ENCODE peak calls at places on chromosome 7, in five cellular contexts. One of them, this sample, is unnamed.

GRCh38 chr7:4951903-4952636 is 6.9 kb downstream of the MMD2 start:
- DNase-seq in stimulated activated CD4-positive, alpha-beta T cell treated with anti-CD3 and anti-CD28 coated beads, Interleukin-15, amount 100 ng/mL, for 1 hour: no peak
- DNase-seq in Caco-2: no peak
- DNase-seq in mesendoderm: peak
- DNase-seq in stimulated activated CD8-positive, alpha-beta memory T cell treated with anti-CD3 and anti-CD28 coated beads, Interleukin-2, amount 100 ng/mL, for 48 hours: no peak
- DNase-seq in this sample: no peak

GRCh38 chr7:265192-265997 is 24.6 kb upstream of the FOXL3 start:
- DNase-seq in stimulated activated CD8-positive, alpha-beta memory T cell treated with anti-CD3 and anti-CD28 coated beads, Interleukin-2, amount 100 ng/mL, for 48 hours: no peak
- DNase-seq in Caco-2: no peak
- DNase-seq in stimulated activated CD4-positive, alpha-beta T cell treated with anti-CD3 and anti-CD28 coated beads, Interleukin-15, amount 100 ng/mL, for 1 hour: no peak
- DNase-seq in mesendoderm: no peak
- DNase-seq in this sample: no peak

GRCh38 chr7:81366546-81366945 is 403.3 kb downstream of the HGF start:
- DNase-seq in Caco-2: no peak
- DNase-seq in stimulated activated CD4-positive, alpha-beta T cell treated with anti-CD3 and anti-CD28 coated beads, Interleukin-15, amount 100 ng/mL, for 1 hour: no peak
- DNase-seq in mesendoderm: no peak
- DNase-seq in stimulated activated CD8-positive, alpha-beta memory T cell treated with anti-CD3 and anti-CD28 coated beads, Interleukin-2, amount 100 ng/mL, for 48 hours: no peak
- DNase-seq in this sample: no peak

GRCh38 chr7:125857606-125858005 is 928.0 kb upstream of the POT1 start:
- DNase-seq in stimulated activated CD4-positive, alpha-beta T cell treated with anti-CD3 and anti-CD28 coated beads, Interleukin-15, amount 100 ng/mL, for 1 hour: no peak
- DNase-seq in Caco-2: no peak
- DNase-seq in stimulated activated CD8-positive, alpha-beta memory T cell treated with anti-CD3 and anti-CD28 coated beads, Interleukin-2, amount 100 ng/mL, for 48 hours: no peak
- DNase-seq in mesendoderm: no peak
- DNase-seq in this sample: no peak

GRCh38 chr7:47100815-47101435 is 481.0 kb downstream of the TNS3 start:
- DNase-seq in Caco-2: no peak
- DNase-seq in stimulated activated CD4-positive, alpha-beta T cell treated with anti-CD3 and anti-CD28 coated beads, Interleukin-15, amount 100 ng/mL, for 1 hour: no peak
- DNase-seq in stimulated activated CD8-positive, alpha-beta memory T cell treated with anti-CD3 and anti-CD28 coated beads, Interleukin-2, amount 100 ng/mL, for 48 hours: no peak
- DNase-seq in mesendoderm: peak
- DNase-seq in this sample: no peak

GRCh38 chr7:55441668-55442305 is 76.7 kb downstream of the LANCL2 start:
- DNase-seq in stimulated activated CD8-positive, alpha-beta memory T cell treated with anti-CD3 and anti-CD28 coated beads, Interleukin-2, amount 100 ng/mL, for 48 hours: no peak
- DNase-seq in mesendoderm: no peak
- DNase-seq in Caco-2: no peak
- DNase-seq in stimulated activated CD4-positive, alpha-beta T cell treated with anti-CD3 and anti-CD28 coated beads, Interleukin-15, amount 100 ng/mL, for 1 hour: no peak
- DNase-seq in this sample: no peak

GRCh38 chr7:143042159-143042820 is 9.9 kb upstream of the OR6V1 start:
- DNase-seq in stimulated activated CD4-positive, alpha-beta T cell treated with anti-CD3 and anti-CD28 coated beads, Interleukin-15, amount 100 ng/mL, for 1 hour: no peak
- DNase-seq in stimulated activated CD8-positive, alpha-beta memory T cell treated with anti-CD3 and anti-CD28 coated beads, Interleukin-2, amount 100 ng/mL, for 48 hours: no peak
- DNase-seq in Caco-2: no peak
- DNase-seq in mesendoderm: peak
- DNase-seq in this sample: no peak

GRCh38 chr7:19377611-19378339 is 232.6 kb upstream of the FERD3L start:
- DNase-seq in Caco-2: no peak
- DNase-seq in stimulated activated CD8-positive, alpha-beta memory T cell treated with anti-CD3 and anti-CD28 coated beads, Interleukin-2, amount 100 ng/mL, for 48 hours: no peak
- DNase-seq in stimulated activated CD4-positive, alpha-beta T cell treated with anti-CD3 and anti-CD28 coated beads, Interleukin-15, amount 100 ng/mL, for 1 hour: no peak
- DNase-seq in mesendoderm: no peak
- DNase-seq in this sample: no peak

GRCh38 chr7:50652400-50653115 is 87.4 kb upstream of the DDC start:
- DNase-seq in stimulated activated CD4-positive, alpha-beta T cell treated with anti-CD3 and anti-CD28 coated beads, Interleukin-15, amount 100 ng/mL, for 1 hour: no peak
- DNase-seq in stimulated activated CD8-positive, alpha-beta memory T cell treated with anti-CD3 and anti-CD28 coated beads, Interleukin-2, amount 100 ng/mL, for 48 hours: no peak
- DNase-seq in mesendoderm: no peak
- DNase-seq in Caco-2: no peak
- DNase-seq in this sample: no peak

GRCh38 chr7:27168265-27168947 is 3.1 kb upstream of the HOXA9 start:
- DNase-seq in Caco-2: no peak
- DNase-seq in stimulated activated CD4-positive, alpha-beta T cell treated with anti-CD3 and anti-CD28 coated beads, Interleukin-15, amount 100 ng/mL, for 1 hour: no peak
- DNase-seq in mesendoderm: peak
- DNase-seq in stimulated activated CD8-positive, alpha-beta memory T cell treated with anti-CD3 and anti-CD28 coated beads, Interleukin-2, amount 100 ng/mL, for 48 hours: no peak
- DNase-seq in this sample: no peak

GRCh38 chr7:23967949-23968599 is 258.1 kb downstream of the STK31 start:
- DNase-seq in stimulated activated CD4-positive, alpha-beta T cell treated with anti-CD3 and anti-CD28 coated beads, Interleukin-15, amount 100 ng/mL, for 1 hour: no peak
- DNase-seq in mesendoderm: peak
- DNase-seq in Caco-2: no peak
- DNase-seq in stimulated activated CD8-positive, alpha-beta memory T cell treated with anti-CD3 and anti-CD28 coated beads, Interleukin-2, amount 100 ng/mL, for 48 hours: no peak
- DNase-seq in this sample: no peak

GRCh38 chr7:69932034-69932628 is 333.9 kb downstream of the AUTS2 start:
- DNase-seq in Caco-2: no peak
- DNase-seq in stimulated activated CD8-positive, alpha-beta memory T cell treated with anti-CD3 and anti-CD28 coated beads, Interleukin-2, amount 100 ng/mL, for 48 hours: no peak
- DNase-seq in stimulated activated CD4-positive, alpha-beta T cell treated with anti-CD3 and anti-CD28 coated beads, Interleukin-15, amount 100 ng/mL, for 1 hour: no peak
- DNase-seq in mesendoderm: peak
- DNase-seq in this sample: no peak

GRCh38 chr7:139777304-139777890 is 401 bp downstream of the HIPK2 start:
- DNase-seq in stimulated activated CD8-positive, alpha-beta memory T cell treated with anti-CD3 and anti-CD28 coated beads, Interleukin-2, amount 100 ng/mL, for 48 hours: no peak
- DNase-seq in stimulated activated CD4-positive, alpha-beta T cell treated with anti-CD3 and anti-CD28 coated beads, Interleukin-15, amount 100 ng/mL, for 1 hour: peak
- DNase-seq in mesendoderm: peak
- DNase-seq in Caco-2: no peak
- DNase-seq in this sample: peak

GRCh38 chr7:138527746-138528223 is 67.7 kb downstream of the TRIM24 start:
- DNase-seq in mesendoderm: peak
- DNase-seq in stimulated activated CD4-positive, alpha-beta T cell treated with anti-CD3 and anti-CD28 coated beads, Interleukin-15, amount 100 ng/mL, for 1 hour: no peak
- DNase-seq in Caco-2: no peak
- DNase-seq in stimulated activated CD8-positive, alpha-beta memory T cell treated with anti-CD3 and anti-CD28 coated beads, Interleukin-2, amount 100 ng/mL, for 48 hours: no peak
- DNase-seq in this sample: no peak

GRCh38 chr7:140593583-140593982 is 47.0 kb downstream of the DENND2A start:
- DNase-seq in mesendoderm: no peak
- DNase-seq in Caco-2: no peak
- DNase-seq in stimulated activated CD8-positive, alpha-beta memory T cell treated with anti-CD3 and anti-CD28 coated beads, Interleukin-2, amount 100 ng/mL, for 48 hours: no peak
- DNase-seq in stimulated activated CD4-positive, alpha-beta T cell treated with anti-CD3 and anti-CD28 coated beads, Interleukin-15, amount 100 ng/mL, for 1 hour: no peak
- DNase-seq in this sample: no peak

GRCh38 chr7:33334349-33334748 is 205.0 kb downstream of the BBS9 start:
- DNase-seq in stimulated activated CD4-positive, alpha-beta T cell treated with anti-CD3 and anti-CD28 coated beads, Interleukin-15, amount 100 ng/mL, for 1 hour: no peak
- DNase-seq in stimulated activated CD8-positive, alpha-beta memory T cell treated with anti-CD3 and anti-CD28 coated beads, Interleukin-2, amount 100 ng/mL, for 48 hours: no peak
- DNase-seq in Caco-2: no peak
- DNase-seq in mesendoderm: peak
- DNase-seq in this sample: no peak

GRCh38 chr7:41732279-41733062 is 29.6 kb upstream of the INHBA start:
- DNase-seq in stimulated activated CD8-positive, alpha-beta memory T cell treated with anti-CD3 and anti-CD28 coated beads, Interleukin-2, amount 100 ng/mL, for 48 hours: no peak
- DNase-seq in stimulated activated CD4-positive, alpha-beta T cell treated with anti-CD3 and anti-CD28 coated beads, Interleukin-15, amount 100 ng/mL, for 1 hour: no peak
- DNase-seq in mesendoderm: peak
- DNase-seq in Caco-2: no peak
- DNase-seq in this sample: no peak

GRCh38 chr7:47458057-47458456 is 123.9 kb downstream of the TNS3 start:
- DNase-seq in mesendoderm: no peak
- DNase-seq in stimulated activated CD8-positive, alpha-beta memory T cell treated with anti-CD3 and anti-CD28 coated beads, Interleukin-2, amount 100 ng/mL, for 48 hours: no peak
- DNase-seq in stimulated activated CD4-positive, alpha-beta T cell treated with anti-CD3 and anti-CD28 coated beads, Interleukin-15, amount 100 ng/mL, for 1 hour: no peak
- DNase-seq in Caco-2: no peak
- DNase-seq in this sample: no peak

GRCh38 chr7:114856625-114857024 is 65.3 kb upstream of the MDFIC start:
- DNase-seq in stimulated activated CD8-positive, alpha-beta memory T cell treated with anti-CD3 and anti-CD28 coated beads, Interleukin-2, amount 100 ng/mL, for 48 hours: no peak
- DNase-seq in Caco-2: no peak
- DNase-seq in stimulated activated CD4-positive, alpha-beta T cell treated with anti-CD3 and anti-CD28 coated beads, Interleukin-15, amount 100 ng/mL, for 1 hour: no peak
- DNase-seq in mesendoderm: peak
- DNase-seq in this sample: no peak

This sample was measured in activated T-helper 1 cell treated with Interleukin-2 at 50 U/mL for 16 hours.